ENCODE peak calls at places on chromosomes 12 and 14, in five cellular contexts. D, G, X, B and W are unnamed samples.
A peak's percentile ranks its signal among the peaks of the same experiment; 100 is the strongest.

GRCh38 chr12:7959278-7960063 is 23.5 kb upstream of the SLC2A3 start:
- DNase-seq in X (peak; percentile 31), B (no peak), G (no peak), D (no peak), W (no peak)

GRCh38 chr12:93597608-93598007 is 25.1 kb downstream of the SOCS2 start:
- DNase-seq in G (no peak), D (no peak), B (no peak), X (no peak), W (no peak)

GRCh38 chr12:105167346-105167745 is 59.8 kb downstream of the WASHC4 start:
- DNase-seq in B (no peak), D (no peak), G (no peak), X (no peak), W (no peak)

GRCh38 chr14:22472935-22473854 is 115.8 kb downstream of the DAD1 start:
- DNase-seq in G (no peak), D (peak; percentile 29), X (peak; percentile 50), B (peak; percentile 79), W (no peak)

GRCh38 chr12:4353785-4354208 is 25.7 kb downstream of the FGF23 start:
- DNase-seq in B (no peak), D (peak; percentile 8), G (peak; percentile 5), X (no peak), W (no peak)

GRCh38 chr14:58465425-58465824 is 37.9 kb downstream of the KIAA0586 start:
- DNase-seq in B (no peak), D (no peak), G (no peak), X (no peak), W (no peak)

GRCh38 chr12:107884769-107885694 is 110.5 kb downstream of the ASCL4 start:
- DNase-seq in D (peak; percentile 60), X (peak; percentile 53), B (peak; percentile 75), G (peak; percentile 66), W (no peak)

GRCh38 chr14:104600141-104600643 is 4.4 kb downstream of the TMEM179 start:
- DNase-seq in G (no peak), D (no peak), X (no peak), B (peak; percentile 87), W (peak; percentile 13)

GRCh38 chr14:36874396-36875138 is 212.9 kb downstream of the PAX9 start:
- DNase-seq in G (no peak), X (no peak), B (no peak), D (peak; percentile 80), W (no peak)

GRCh38 chr12:50182461-50182860 is 15.3 kb upstream of the CERS5 start:
- DNase-seq in B (no peak), X (no peak), D (no peak), G (no peak), W (no peak)

GRCh38 chr14:94769413-94770250 is at the start of gene GSC:
- DNase-seq in B (peak; percentile 81), X (no peak), G (no peak), D (peak; percentile 71), W (no peak)

GRCh38 chr14:34372766-34373165 is 89.3 kb downstream of the SPTSSA start:
- DNase-seq in G (no peak), D (no peak), B (no peak), X (no peak), W (no peak)

GRCh38 chr12:50568338-50569155 is 63.8 kb downstream of the DIP2B start:
- DNase-seq in B (no peak), G (no peak), X (no peak), D (no peak), W (no peak)

GRCh38 chr12:120892265-120892664 is 11.9 kb downstream of the SPPL3 start:
- DNase-seq in X (no peak), D (no peak), B (no peak), G (no peak), W (no peak)